ENCODE peak calls at places on chromosomes 6 and 20, in five cellular contexts. B, E, I, S and D are unnamed samples.

GRCh38 chr6:14722704-14723103 is 523.2 kb upstream of the JARID2 start:
- DNase-seq in B (peak; percentile 91), E (no peak), I (no peak), S (no peak), D (no peak)

GRCh38 chr20:17848649-17849048 is 119.9 kb downstream of the SNX5 start:
- DNase-seq in B (no peak), E (no peak), I (peak; percentile 49), S (no peak), D (no peak)

GRCh38 chr6:103280417-103280816 is 1579.3 kb downstream of the HACE1 start:
- DNase-seq in B (no peak), E (no peak), I (no peak), S (no peak), D (no peak)

GRCh38 chr6:71481021-71481420 is 192.4 kb downstream of the OGFRL1 start:
- DNase-seq in B (no peak), E (peak; percentile 16), I (no peak), S (no peak), D (no peak)

GRCh38 chr6:76697585-76697984 is 625.1 kb upstream of the IMPG1 start:
- DNase-seq in B (no peak), E (peak; percentile 64), I (no peak), S (peak; percentile 1), D (no peak)

GRCh38 chr20:46293084-46293483 is 15.2 kb downstream of the CDH22 start:
- DNase-seq in B (peak; percentile 22), E (peak; percentile 20), I (no peak), S (no peak), D (no peak)

GRCh38 chr6:39760246-39760952 is 31.8 kb upstream of the DAAM2 start:
- DNase-seq in B (no peak), E (no peak), I (no peak), S (no peak), D (no peak)

GRCh38 chr6:151263967-151264366 is 24.2 kb downstream of the AKAP12 start:
- DNase-seq in B (no peak), E (no peak), I (no peak), S (no peak), D (no peak)

GRCh38 chr6:131946992-131947955 is 3.9 kb downstream of the CCN2 start:
- DNase-seq in B (no peak), E (peak; percentile 93), I (no peak), S (no peak), D (no peak)

GRCh38 chr6:167013946-167014345 is 14.7 kb downstream of the CEP43 start:
- DNase-seq in B (no peak), E (no peak), I (no peak), S (no peak), D (no peak)

GRCh38 chr20:19392344-19393140 is 180.1 kb downstream of the SLC24A3 start:
- DNase-seq in B (no peak), E (no peak), I (no peak), S (no peak), D (no peak)

GRCh38 chr20:36741072-36741471 is 4.8 kb downstream of the NDRG3 start:
- DNase-seq in B (no peak), E (no peak), I (no peak), S (peak; percentile 69), D (no peak)

GRCh38 chr6:7629321-7629720 is 39.3 kb downstream of the SNRNP48 start:
- DNase-seq in B (no peak), E (no peak), I (no peak), S (no peak), D (no peak)

GRCh38 chr6:164749126-164749758 is 560.2 kb downstream of the C6orf118 start:
- DNase-seq in B (no peak), E (no peak), I (no peak), S (peak; percentile 61), D (no peak)

GRCh38 chr20:59508729-59509128 is 95.6 kb upstream of the PHACTR3 start:
- DNase-seq in B (no peak), E (no peak), I (no peak), S (no peak), D (no peak)

GRCh38 chr6:31122803-31123706 is 2.8 kb upstream of the CDSN start:
- DNase-seq in B (no peak), E (peak; percentile 91), I (no peak), S (peak; percentile 48), D (no peak)

GRCh38 chr6:155832596-155832995 is 377.0 kb upstream of the NOX3 start:
- DNase-seq in B (no peak), E (peak; percentile 87), I (no peak), S (no peak), D (no peak)

GRCh38 chr20:63135411-63135810 is 80.5 kb downstream of the YTHDF1 start:
- DNase-seq in B (peak; percentile 46), E (no peak), I (no peak), S (no peak), D (no peak)

GRCh38 chr6:22892452-22892851 is 323.1 kb downstream of the HDGFL1 start:
- DNase-seq in B (no peak), E (peak; percentile 96), I (no peak), S (no peak), D (no peak)

GRCh38 chr6:69796081-69796626 is 656 bp downstream of the LMBRD1 start:
- DNase-seq in B (no peak), E (peak; percentile 55), I (peak; percentile 67), S (no peak), D (no peak)

GRCh38 chr6:6195080-6195479 is 125.4 kb downstream of the F13A1 start:
- DNase-seq in B (no peak), E (no peak), I (no peak), S (no peak), D (no peak)

GRCh38 chr6:3549314-3549940 is 92.6 kb upstream of the SLC22A23 start:
- DNase-seq in B (no peak), E (peak; percentile 1), I (no peak), S (no peak), D (no peak)

GRCh38 chr20:57747889-57748456 is 38.2 kb upstream of the PMEPA1 start:
- DNase-seq in B (peak; percentile 69), E (no peak), I (no peak), S (no peak), D (no peak)

GRCh38 chr6:146892613-146893401 is 294.0 kb downstream of the ADGB start:
- DNase-seq in B (no peak), E (peak; percentile 82), I (no peak), S (no peak), D (no peak)

GRCh38 chr6:169589293-169589692 is 112.5 kb downstream of the WDR27 start:
- DNase-seq in B (no peak), E (peak; percentile 88), I (peak; percentile 51), S (no peak), D (no peak)

GRCh38 chr6:155033021-155033801 is 38.1 kb downstream of the TIAM2 start:
- DNase-seq in B (no peak), E (no peak), I (no peak), S (no peak), D (no peak)

GRCh38 chr20:44406572-44407100 is 51.1 kb downstream of the HNF4A start:
- DNase-seq in B (no peak), E (no peak), I (peak; percentile 77), S (no peak), D (no peak)

GRCh38 chr20:59598625-59599310 is 5.6 kb upstream of the PHACTR3 start:
- DNase-seq in B (no peak), E (peak; percentile 2), I (peak; percentile 23), S (peak; percentile 85), D (no peak)

GRCh38 chr6:166279393-166279679 is 28.9 kb downstream of the PRR18 start:
- DNase-seq in B (no peak), E (no peak), I (no peak), S (no peak), D (no peak)

GRCh38 chr20:4894409-4894808 is 106.9 kb downstream of the SLC23A2 start:
- DNase-seq in B (no peak), E (no peak), I (no peak), S (no peak), D (no peak)

GRCh38 chr6:159434410-159434809 is 258.6 kb downstream of the SOD2 start:
- DNase-seq in B (no peak), E (no peak), I (no peak), S (no peak), D (no peak)

GRCh38 chr6:159427335-159427734 is 258.1 kb downstream of the FNDC1 start:
- DNase-seq in B (no peak), E (no peak), I (no peak), S (no peak), D (no peak)

GRCh38 chr6:159431750-159432149 is 261.3 kb downstream of the SOD2 start:
- DNase-seq in B (no peak), E (no peak), I (no peak), S (no peak), D (no peak)

GRCh38 chr6:159433550-159433949 is 259.5 kb downstream of the SOD2 start:
- DNase-seq in B (no peak), E (no peak), I (no peak), S (no peak), D (no peak)

DNA sequence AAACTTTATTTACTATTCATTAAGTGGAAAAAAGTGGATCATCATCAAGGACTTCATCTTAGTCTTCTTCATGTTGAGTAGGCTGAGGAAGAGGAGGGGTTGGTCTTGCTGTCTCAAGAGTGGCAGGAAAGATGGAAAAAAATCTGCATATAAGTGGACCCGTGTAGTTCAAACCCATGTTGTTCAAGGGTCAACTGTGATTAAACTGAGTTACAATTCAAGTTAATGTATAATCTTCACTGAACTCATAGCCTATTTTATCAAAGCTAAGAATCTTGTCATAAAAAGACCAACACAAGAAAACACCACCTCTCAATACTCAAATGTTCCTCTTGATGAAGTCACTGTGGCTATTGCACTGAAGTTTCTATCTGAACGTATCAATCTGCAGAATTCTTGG is 260.2 kb downstream of the FNDC1 start:
- DNase-seq in B (no peak), E (no peak), I (no peak), S (no peak), D (no peak)
- H3K9me3 ChIP-seq in B (peaks cover 30% of the 10 kb centered on the region), E (peaks cover 2% of the 10 kb centered on the region), I (peaks cover 20% of the 10 kb centered on the region), S (no peaks in the 10 kb centered on the region), D (peaks cover 7% of the 10 kb centered on the region)

GRCh38 chr20:23626040-23626620 is 11.6 kb downstream of the CST3 start:
- DNase-seq in B (no peak), E (no peak), I (peak; percentile 58), S (no peak), D (no peak)
- TF ChIP-seq POLR2AphosphoS5 in B (no peak), E (no peak), I (no peak), S (no peak), D (no peak)

DNA sequence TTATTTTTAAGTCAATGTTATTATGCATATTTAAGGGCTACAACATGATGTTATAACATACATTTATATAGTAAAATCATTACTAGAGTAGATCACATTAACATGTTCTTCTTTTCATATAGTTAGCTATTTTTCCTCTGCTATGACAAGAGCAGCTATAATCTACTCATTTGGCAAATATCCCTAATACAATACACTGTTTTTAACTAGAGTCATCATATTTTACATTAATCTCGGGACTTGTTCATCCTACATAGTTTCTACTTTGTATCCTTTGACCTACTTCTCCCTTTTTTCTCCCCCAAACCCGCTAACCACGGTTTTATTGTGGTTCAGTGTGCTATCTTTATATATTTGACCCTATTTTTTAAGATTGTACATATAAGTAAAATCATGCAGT is 249.0 kb downstream of the EPM2A start:
- DNase-seq in B (no peak), E (no peak), I (no peak), S (no peak), D (no peak)
- H3K9me3 ChIP-seq in B (peaks cover 11% of the 10 kb centered on the region), E (no peaks in the 10 kb centered on the region), I (no peaks in the 10 kb centered on the region), S (no peaks in the 10 kb centered on the region), D (no peaks in the 10 kb centered on the region)

GRCh38 chr6:142842423-142843261 is 102.3 kb downstream of the HIVEP2 start:
- DNase-seq in B (no peak), E (peak; percentile 91), I (no peak), S (peak; percentile 25), D (no peak)
- TF ChIP-seq POLR2AphosphoS5 in B (no peak), E (no peak), I (no peak), S (peak; percentile 40), D (no peak)